ENCODE peak calls at places on chromosomes 1 and 21, in four cellular contexts. H is IMR-90, Q is esophagus squamous epithelium, R is astrocyte of the cerebellum. L is an unnamed sample.

GRCh38 chr1:111320066-111320879 is 29.6 kb downstream of the CHIA start:
- DNase-seq in H (no peak), R (no peak), Q (no peak), L (no peak)

GRCh38 chr1:46171872-46172271 is 3.0 kb upstream of the TSPAN1 start:
- DNase-seq in R (no peak), Q (no peak), H (no peak), L (no peak)

GRCh38 chr21:45982758-45983731 is 1.5 kb downstream of the COL6A1 start:
- DNase-seq in H (no peak), Q (no peak), R (no peak), L (no peak)

GRCh38 chr1:200099040-200099439 is 71.5 kb downstream of the NR5A2 start:
- DNase-seq in H (no peak), R (peak; percentile 22), Q (no peak), L (peak; percentile 67)

GRCh38 chr1:30912203-30912602 is 3.6 kb upstream of the SDC3 start:
- DNase-seq in H (no peak), R (no peak), Q (no peak), L (no peak)

GRCh38 chr1:246629030-246629429 is 62.8 kb downstream of the CNST start:
- DNase-seq in H (no peak), R (no peak), Q (no peak), L (no peak)

GRCh38 chr1:23483327-23484252 is at the start of gene ASAP3:
- DNase-seq in Q (no peak), H (peak; percentile 41), R (peak; percentile 64), L (peak; percentile 80)

GRCh38 chr1:207882692-207883091 is 28.2 kb downstream of the CD34 start:
- DNase-seq in Q (no peak), H (no peak), R (no peak), L (no peak)

GRCh38 chr1:47875831-47876586 is 121.2 kb downstream of the TRABD2B start:
- DNase-seq in Q (no peak), H (no peak), R (no peak), L (peak; percentile 39)

GRCh38 chr1:110493059-110493458 is 25.9 kb downstream of the KCNA10 start:
- DNase-seq in Q (no peak), H (no peak), R (no peak), L (no peak)

GRCh38 chr21:44483288-44484237 is 28.3 kb downstream of the LRRC3 start:
- DNase-seq in H (peak; percentile 6), Q (no peak), R (no peak), L (no peak)

GRCh38 chr1:235470741-235471439 is 33.4 kb downstream of the B3GALNT2 start:
- DNase-seq in R (no peak), H (no peak), Q (no peak), L (no peak)

GRCh38 chr21:35852820-35853219 is 207.5 kb downstream of the SETD4 start:
- DNase-seq in H (no peak), R (no peak), Q (no peak), L (no peak)

GRCh38 chr21:30233636-30234035 is 17.7 kb upstream of the CLDN8 start:
- DNase-seq in H (no peak), R (no peak), Q (no peak), L (no peak)

GRCh38 chr1:176073524-176074157 is 133.4 kb downstream of the COP1 start:
- DNase-seq in Q (no peak), H (peak; percentile 72), R (peak; percentile 68), L (peak; percentile 84)

GRCh38 chr1:36342426-36343185 is 19.2 kb upstream of the EVA1B start:
- DNase-seq in Q (no peak), R (no peak), H (peak; percentile 67), L (peak; percentile 79)

GRCh38 chr1:37919277-37919676 is 27.6 kb downstream of the INPP5B start:
- DNase-seq in H (peak; percentile 41), R (no peak), Q (no peak), L (peak; percentile 59)

GRCh38 chr1:225259542-225259941 is 168.3 kb downstream of the LBR start:
- DNase-seq in R (no peak), Q (no peak), H (no peak), L (no peak)

GRCh38 chr1:17422461-17422860 is 17.0 kb downstream of the RCC2 start:
- DNase-seq in Q (no peak), H (no peak), R (no peak), L (no peak)

GRCh38 chr1:11990303-11991032 is 10.2 kb downstream of the MFN2 start:
- DNase-seq in R (no peak), Q (no peak), H (peak; percentile 58), L (no peak)

GRCh38 chr21:31862078-31862477 is 10.7 kb upstream of the HUNK start:
- DNase-seq in Q (no peak), R (no peak), H (no peak), L (no peak)

GRCh38 chr1:239718997-239719628 is 332.7 kb downstream of the CHRM3 start:
- DNase-seq in H (no peak), R (no peak), Q (no peak), L (no peak)

GRCh38 chr1:155176544-155177071 is 3.0 kb downstream of the TRIM46 start:
- DNase-seq in H (peak; percentile 64), R (peak; percentile 34), Q (no peak), L (peak; percentile 80)

GRCh38 chr1:225426395-225427248 is 1.2 kb downstream of the LBR start:
- DNase-seq in R (no peak), Q (no peak), H (peak; percentile 27), L (peak; percentile 44)

GRCh38 chr1:152436593-152437338 is 22.7 kb upstream of the CRNN start:
- DNase-seq in R (no peak), H (no peak), Q (no peak), L (no peak)

GRCh38 chr1:223016890-223017289 is 126.2 kb downstream of the TLR5 start:
- DNase-seq in H (no peak), Q (no peak), R (no peak), L (no peak)

GRCh38 chr1:9382923-9383491 is 90.3 kb downstream of the SPSB1 start:
- DNase-seq in H (no peak), R (no peak), Q (no peak), L (no peak)

GRCh38 chr1:207888647-207889046 is 22.3 kb downstream of the CD34 start:
- DNase-seq in R (no peak), Q (no peak), H (no peak), L (peak; percentile 81)

GRCh38 chr1:18945401-18945849 is 11.1 kb downstream of the IFFO2 start:
- DNase-seq in H (peak; percentile 62), Q (no peak), R (no peak), L (peak; percentile 79)

GRCh38 chr1:224831501-224831900 is 98.0 kb upstream of the DNAH14 start:
- DNase-seq in H (no peak), Q (no peak), R (no peak), L (no peak)

GRCh38 chr21:28069446-28069845 is 923.2 kb downstream of the LTN1 start:
- DNase-seq in Q (no peak), H (peak; percentile 83), R (peak; percentile 82), L (peak; percentile 46)

GRCh38 chr1:10920063-10920626 is 92.3 kb upstream of the TARDBP start:
- DNase-seq in Q (no peak), R (no peak), H (no peak), L (no peak)

GRCh38 chr1:46653405-46653853 is 14.7 kb downstream of the ATPAF1 start:
- DNase-seq in H (peak; percentile 69), Q (no peak), R (no peak), L (peak; percentile 12)

GRCh38 chr1:42368096-42368795 is 12.3 kb upstream of the RIMKLA start:
- DNase-seq in Q (no peak), R (no peak), H (no peak), L (no peak)

GRCh38 chr1:210293191-210293607 is 35.5 kb upstream of the HHAT start:
- DNase-seq in Q (no peak), H (peak; percentile 1), R (peak; percentile 92), L (peak; percentile 90)

GRCh38 chr1:209435654-209436566 is 147.6 kb upstream of the CAMK1G start:
- DNase-seq in H (peak; percentile 77), Q (no peak), R (peak; percentile 63), L (peak; percentile 82)

DNA sequence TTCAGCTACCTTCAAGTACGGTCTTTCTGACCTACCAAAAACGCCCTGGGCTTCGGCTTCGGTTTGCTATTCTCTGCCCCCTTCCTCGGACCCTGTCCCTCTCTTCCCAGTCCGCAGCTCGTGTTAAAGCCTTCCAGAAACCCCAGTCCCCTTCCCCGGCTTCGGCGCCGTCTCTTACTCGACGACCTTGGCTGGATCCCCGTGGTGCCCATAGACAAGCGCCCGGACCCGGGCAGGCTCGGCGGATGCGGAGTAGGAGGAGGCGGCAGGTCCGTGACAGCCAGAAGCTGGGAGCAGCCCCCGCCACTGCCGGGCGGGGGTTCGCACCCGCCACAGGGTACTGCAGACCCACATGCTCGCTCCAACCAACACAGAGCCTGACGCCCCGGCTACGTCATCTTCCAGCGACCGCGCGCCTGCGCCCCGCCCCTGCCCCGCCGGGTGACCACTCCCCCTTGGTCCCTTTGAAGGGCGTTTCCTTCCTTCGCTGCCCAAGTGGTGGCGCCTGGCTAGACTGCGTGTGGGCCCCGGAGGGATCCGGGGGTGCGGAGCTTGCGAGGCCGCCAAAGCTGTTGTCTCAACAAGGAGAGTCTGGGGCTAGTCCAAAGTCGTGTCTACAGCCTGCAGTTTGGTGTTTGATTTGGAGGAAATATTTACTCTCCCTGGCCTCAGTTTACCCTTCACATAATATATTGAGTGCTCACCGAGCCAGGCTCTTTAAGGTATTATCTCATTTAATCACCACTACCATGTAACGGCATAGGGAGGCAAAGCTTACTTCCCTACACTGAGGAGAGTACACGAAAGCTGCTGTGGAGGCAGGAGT is at the start of gene MECR:
- DNase-seq in R (peak; percentile 72), Q (peak; percentile 49), H (peak; percentile 89), L (peak; percentile 94)
- TF ChIP-seq CTCF in R (peak; percentile 28), Q (peak; percentile 37), H (peak; percentile 18), L (peak; percentile 29)

GRCh38 chr1:93082313-93082712 is 3.2 kb downstream of the MTF2 start:
- DNase-seq in H (no peak), Q (no peak), R (no peak), L (no peak)
- H3K4me3 ChIP-seq in H (no peak overlapping the region), Q (no peak overlapping the region), R (no peak overlapping the region), L (no peak overlapping the region)

DNA sequence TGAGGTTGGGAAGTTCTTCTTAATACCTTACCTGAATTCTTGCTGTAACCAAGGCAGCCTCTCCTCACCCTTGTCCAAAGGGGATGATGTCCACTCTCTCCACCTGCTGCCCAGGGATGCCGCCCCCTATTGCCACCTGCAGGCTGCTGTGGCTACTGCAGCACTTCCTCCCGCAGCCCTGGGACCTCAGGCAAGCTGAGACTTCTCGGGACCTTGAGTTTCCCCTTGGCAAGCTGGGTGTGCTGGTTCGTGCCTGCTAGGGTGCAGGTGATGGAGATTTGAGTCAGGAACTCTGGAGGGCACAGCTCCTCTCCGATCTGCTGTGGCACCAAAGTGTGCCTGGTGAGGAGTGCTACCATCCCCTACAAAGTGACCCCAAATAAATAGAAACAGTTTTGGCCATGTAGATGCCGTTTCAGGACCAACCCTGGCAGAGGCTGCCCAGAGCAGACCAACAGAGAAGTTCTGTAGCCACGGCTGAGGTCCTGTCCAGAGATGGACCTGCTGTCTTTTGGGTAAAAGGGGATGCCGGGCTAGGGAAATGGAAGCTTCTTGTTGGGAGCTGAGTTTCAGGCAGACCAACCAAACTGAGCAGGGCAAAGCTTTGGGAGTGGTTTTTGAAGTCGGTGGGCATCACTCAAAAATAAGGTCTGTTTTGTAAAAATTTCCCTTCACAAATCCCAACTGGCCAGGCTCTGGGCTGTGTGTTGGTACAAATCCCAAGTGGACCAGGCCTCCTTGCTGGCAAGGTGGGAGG is 31.7 kb downstream of the RUNX3 start:
- DNase-seq in Q (no peak), H (peak; percentile 12), R (no peak), L (peak; percentile 49)
- TF ChIP-seq CTCF in Q (peak; percentile 65), H (peak; percentile 69), R (peak; percentile 88), L (peak; percentile 98)

DNA sequence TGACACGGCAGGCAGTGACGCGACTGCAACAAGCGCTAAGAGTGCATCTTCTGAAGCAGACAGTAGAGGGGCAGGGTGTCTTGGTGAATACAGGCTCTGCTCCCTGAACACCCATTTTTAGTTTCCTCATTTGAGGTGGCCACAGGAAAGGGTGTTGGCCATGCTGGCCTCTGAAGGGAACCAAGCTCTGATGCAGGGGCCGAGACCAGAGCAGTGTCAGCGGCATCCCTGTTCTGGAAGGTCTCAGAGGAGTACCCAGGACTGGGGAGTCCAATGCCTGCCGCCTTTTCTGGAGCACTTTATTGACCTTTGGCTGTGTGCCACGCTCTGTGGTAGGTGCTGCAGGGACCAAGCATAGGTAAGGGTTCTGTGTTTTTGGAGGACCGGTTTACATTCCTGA is 100.4 kb downstream of the KCNJ6 start:
- DNase-seq in Q (no peak), R (no peak), H (no peak), L (no peak)
- H3K4me3 ChIP-seq in Q (no peak overlapping the region), R (no peak overlapping the region), H (no peak overlapping the region), L (no peak overlapping the region)

L was measured in cardiac fibroblast.